ENCODE peak calls at places on chromosomes 2 and 18, in eight cellular contexts. J is tibial artery, Z is cardiac muscle cell, Q is heart right ventricle, N is pancreas, E is fibroblast of pulmonary artery, T is astrocyte of the cerebellum, M is BE2C. Y is an unnamed sample.

GRCh38 chr18:71485578-71485977 is 1058.6 kb downstream of the CBLN2 start:
- DNase-seq in J (no peak), Z (peak; percentile 42), Q (no peak), N (no peak), E (peak; percentile 71), T (peak; percentile 94), M (no peak), Y (no peak)

GRCh38 chr2:19847486-19847885 is 54.3 kb downstream of the TTC32 start:
- DNase-seq in J (no peak), Z (no peak), Q (no peak), N (no peak), E (no peak), T (no peak), M (no peak), Y (no peak)

GRCh38 chr2:152075427-152076050 is 23.3 kb downstream of the CACNB4 start:
- DNase-seq in J (no peak), Z (no peak), Q (no peak), N (peak; percentile 62), E (no peak), T (no peak), M (no peak), Y (no peak)

GRCh38 chr2:156399950-156400703 is 36.1 kb upstream of the GPD2 start:
- DNase-seq in J (peak; percentile 82), Z (peak; percentile 85), Q (peak; percentile 71), N (peak; percentile 81), E (peak; percentile 81), T (peak; percentile 39), M (peak; percentile 69), Y (peak; percentile 65)

GRCh38 chr2:177172034-177172880 is 40.3 kb upstream of the HNRNPA3 start:
- DNase-seq in J (no peak), Z (peak; percentile 73), Q (no peak), N (no peak), E (peak; percentile 68), T (peak; percentile 53), M (no peak), Y (no peak)

GRCh38 chr18:69435000-69435399 is 34.3 kb downstream of the DOK6 start:
- DNase-seq in J (no peak), Z (no peak), Q (no peak), N (no peak), E (no peak), T (no peak), M (no peak), Y (no peak)

GRCh38 chr18:63681449-63682381 is 20.0 kb upstream of the SERPINB3 start:
- DNase-seq in J (no peak), Z (no peak), Q (no peak), N (no peak), E (no peak), T (no peak), M (no peak), Y (no peak)

GRCh38 chr2:152245653-152246052 is 70.1 kb upstream of the STAM2 start:
- DNase-seq in J (no peak), Z (no peak), Q (no peak), N (no peak), E (no peak), T (no peak), M (no peak), Y (no peak)

GRCh38 chr2:73870084-73870483 is 22.7 kb upstream of the ACTG2 start:
- DNase-seq in J (peak; percentile 73), Z (peak; percentile 95), Q (peak; percentile 90), N (no peak), E (peak; percentile 94), T (peak; percentile 99), M (no peak), Y (no peak)

GRCh38 chr2:12211326-12212170 is 465.1 kb downstream of the LPIN1 start:
- DNase-seq in J (no peak), Z (no peak), Q (no peak), N (peak; percentile 26), E (no peak), T (peak; percentile 22), M (no peak), Y (no peak)

GRCh38 chr2:15712551-15713342 is 121.1 kb downstream of the DDX1 start:
- DNase-seq in J (no peak), Z (no peak), Q (no peak), N (no peak), E (no peak), T (no peak), M (no peak), Y (no peak)

GRCh38 chr2:207334631-207335371 is 169.1 kb upstream of the KLF7 start:
- DNase-seq in J (peak; percentile 70), Z (peak; percentile 98), Q (peak; percentile 80), N (peak; percentile 57), E (peak; percentile 100), T (peak; percentile 99), M (no peak), Y (no peak)

GRCh38 chr2:124149571-124149970 is 124.5 kb downstream of the CNTNAP5 start:
- DNase-seq in J (no peak), Z (no peak), Q (no peak), N (no peak), E (no peak), T (no peak), M (no peak), Y (no peak)

GRCh38 chr2:116761864-116762263 is 1052.6 kb upstream of the DDX18 start:
- DNase-seq in J (no peak), Z (no peak), Q (no peak), N (no peak), E (no peak), T (no peak), M (no peak), Y (no peak)

GRCh38 chr2:182929972-182930371 is 63.5 kb upstream of the FRZB start:
- DNase-seq in J (no peak), Z (no peak), Q (no peak), N (no peak), E (no peak), T (no peak), M (no peak), Y (no peak)

GRCh38 chr2:236562434-236562833 is 7.2 kb upstream of the ACKR3 start:
- DNase-seq in J (no peak), Z (peak; percentile 20), Q (no peak), N (no peak), E (peak; percentile 14), T (no peak), M (no peak), Y (no peak)
- TF ChIP-seq CTCF in J (peak; percentile 77), Z (peak; percentile 53), Q (peak; percentile 69), N (peak; percentile 79), E (peak; percentile 40), T (peak; percentile 48), M (peak; percentile 59), Y (peak; percentile 11)

GRCh38 chr2:235008584-235009044 is 56.8 kb downstream of the SH3BP4 start:
- DNase-seq in J (no peak), Z (no peak), Q (no peak), N (peak; percentile 78), E (no peak), T (no peak), M (no peak), Y (no peak)

GRCh38 chr2:235007664-235008457 is 56.0 kb downstream of the SH3BP4 start:
- DNase-seq in J (no peak), Z (no peak), Q (no peak), N (no peak), E (no peak), T (no peak), M (no peak), Y (no peak)

GRCh38 chr2:235006986-235007385 is 55.2 kb downstream of the SH3BP4 start:
- DNase-seq in J (no peak), Z (no peak), Q (no peak), N (no peak), E (no peak), T (no peak), M (no peak), Y (no peak)

GRCh38 chr2:235010117-235010729 is 58.4 kb downstream of the SH3BP4 start:
- DNase-seq in J (no peak), Z (no peak), Q (no peak), N (no peak), E (no peak), T (no peak), M (no peak), Y (no peak)

GRCh38 chr2:235009081-235009480 is 57.3 kb downstream of the SH3BP4 start:
- DNase-seq in J (no peak), Z (no peak), Q (no peak), N (no peak), E (no peak), T (no peak), M (no peak), Y (no peak)
- H3K4me3 ChIP-seq in J (no peak overlapping the region), Z (no peak overlapping the region), Q (no peak overlapping the region), N (no peak overlapping the region), E (no peak overlapping the region), T (no peak overlapping the region), M (no peak overlapping the region), Y (no peak overlapping the region)

GRCh38 chr2:187272255-187272654 is 175.8 kb downstream of the CALCRL start:
- DNase-seq in J (no peak), Z (no peak), Q (no peak), N (no peak), E (no peak), T (no peak), M (no peak), Y (no peak)

GRCh38 chr2:187266147-187266546 is 181.9 kb downstream of the CALCRL start:
- DNase-seq in J (no peak), Z (peak; percentile 15), Q (no peak), N (no peak), E (peak; percentile 35), T (no peak), M (no peak), Y (no peak)

GRCh38 chr2:187274146-187274545 is 173.9 kb downstream of the CALCRL start:
- DNase-seq in J (no peak), Z (no peak), Q (no peak), N (no peak), E (no peak), T (no peak), M (no peak), Y (no peak)

DNA sequence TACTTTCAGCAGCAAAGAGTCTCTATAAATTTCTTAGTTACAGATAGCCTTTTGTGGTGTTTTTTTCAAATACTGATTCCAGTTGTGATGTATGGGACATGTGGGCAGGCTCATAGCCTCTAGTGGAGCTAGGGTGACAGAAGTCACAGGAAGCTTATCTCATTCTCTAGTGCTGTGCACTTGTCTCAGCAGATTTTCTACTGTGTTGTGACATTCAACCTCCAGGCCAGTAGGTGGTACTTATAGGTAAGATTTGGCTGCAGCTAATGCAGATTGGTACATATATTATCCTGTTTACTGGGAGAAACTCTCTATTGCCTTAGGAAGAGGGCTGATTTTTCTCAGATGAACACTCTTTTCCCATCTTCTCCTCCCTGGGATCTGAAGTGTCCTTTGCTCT is 176.2 kb downstream of the CALCRL start:
- DNase-seq in J (no peak), Z (no peak), Q (no peak), N (no peak), E (no peak), T (no peak), M (no peak), Y (no peak)
- TF ChIP-seq CTCF in J (no peak), Z (no peak), Q (no peak), N (no peak), E (no peak), T (no peak), M (no peak), Y (no peak)

DNA sequence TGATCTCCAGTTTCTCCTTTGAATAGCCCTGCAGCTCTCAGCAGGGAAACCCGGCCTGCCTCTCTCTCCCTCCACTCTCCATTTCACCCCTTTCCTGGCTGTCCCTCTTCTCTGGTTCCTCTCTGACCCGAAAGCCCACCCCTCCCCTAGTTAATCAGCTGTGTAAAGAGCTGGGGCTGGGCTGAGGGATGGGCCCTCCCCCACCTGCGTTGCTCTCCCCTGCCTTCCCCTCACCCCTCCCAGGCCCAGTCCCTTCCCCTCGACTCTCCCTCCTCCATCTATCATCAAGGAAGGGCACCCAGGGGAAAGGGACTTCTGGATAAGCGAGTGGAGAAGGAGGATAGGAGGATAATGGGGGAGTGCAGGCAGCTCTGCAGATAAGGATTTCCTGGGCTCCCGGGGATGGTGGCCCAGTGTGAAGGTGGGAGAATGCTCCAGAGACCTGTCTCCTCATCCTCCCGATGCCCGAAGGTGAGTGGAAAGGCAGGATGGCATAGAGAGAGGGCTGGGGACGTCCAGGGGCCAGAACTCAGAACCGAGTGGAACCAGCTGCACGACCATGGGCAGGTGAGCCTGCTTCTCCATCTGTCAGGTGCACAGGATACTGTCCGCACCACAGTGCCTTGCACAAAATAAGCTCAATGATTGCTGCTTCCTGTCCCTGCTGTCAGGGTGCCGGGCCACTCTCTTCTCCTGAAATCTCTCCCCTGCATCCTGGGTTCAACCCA is 12.0 kb downstream of the SLC30A3 start:
- DNase-seq in J (no peak), Z (no peak), Q (no peak), N (no peak), E (no peak), T (no peak), M (no peak), Y (no peak)
- H3K4me3 ChIP-seq in J (no peak overlapping the region), Z (no peak overlapping the region), Q (no peak overlapping the region), N (no peak overlapping the region), E (no peak overlapping the region), T (no peak overlapping the region), M (no peak overlapping the region), Y (no peak overlapping the region)

Y was measured in dorsolateral prefrontal cortex.